ENCODE peak calls at places on chromosome 20, in five cellular contexts. A is cerebellar nuclear complex; D is iris pigment epithelial cell; N is frontal cortex; E is activated CD4-positive, CD25-positive, alpha-beta regulatory T cell treated with anti-CD3 and anti-CD28 coated beads, Interleukin-2, amount 50 U/mL, for 72 hours. H is an unnamed sample.

GRCh38 chr20:34562643-34563042 is 4.1 kb downstream of the MAP1LC3A start:
- DNase-seq in A (no peak), D (no peak), N (no peak), E (no peak), H (peak; percentile 15)

GRCh38 chr20:33348136-33348937 is 53.0 kb downstream of the CDK5RAP1 start:
- DNase-seq in A (no peak), D (no peak), N (no peak), E (no peak), H (no peak)

GRCh38 chr20:5691918-5692618 is 58.1 kb upstream of the SHLD1 start:
- DNase-seq in A (no peak), D (no peak), N (no peak), E (no peak), H (peak; percentile 39)

GRCh38 chr20:20564279-20564678 is 148.2 kb downstream of the RALGAPA2 start:
- DNase-seq in A (no peak), D (no peak), N (no peak), E (no peak), H (no peak)

GRCh38 chr20:6623989-6624388 is 143.5 kb upstream of the BMP2 start:
- DNase-seq in A (no peak), D (no peak), N (no peak), E (no peak), H (peak; percentile 27)

GRCh38 chr20:38057351-38057972 is 23.9 kb downstream of the RPRD1B start:
- DNase-seq in A (no peak), D (peak; percentile 56), N (peak; percentile 18), E (peak; percentile 80), H (peak; percentile 73)

GRCh38 chr20:35462351-35462750 is 7.0 kb downstream of the CEP250 start:
- DNase-seq in A (no peak), D (no peak), N (no peak), E (no peak), H (no peak)

GRCh38 chr20:59013959-59014608 is 5.1 kb upstream of the TUBB1 start:
- DNase-seq in A (no peak), D (peak; percentile 41), N (no peak), E (no peak), H (no peak)

GRCh38 chr20:19259182-19259591 is 46.7 kb downstream of the SLC24A3 start:
- DNase-seq in A (no peak), D (no peak), N (no peak), E (no peak), H (no peak)

GRCh38 chr20:18721716-18722115 is 91.9 kb upstream of the SCP2D1 start:
- DNase-seq in A (no peak), D (no peak), N (no peak), E (no peak), H (no peak)

GRCh38 chr20:44104807-44105517 is 82.0 kb downstream of the JPH2 start:
- DNase-seq in A (no peak), D (peak; percentile 91), N (no peak), E (no peak), H (no peak)

GRCh38 chr20:44027686-44028340 is 113.2 kb downstream of the TOX2 start:
- DNase-seq in A (no peak), D (no peak), N (no peak), E (no peak), H (no peak)

GRCh38 chr20:51129201-51129671 is 106.3 kb upstream of the KCNG1 start:
- DNase-seq in A (no peak), D (no peak), N (no peak), E (no peak), H (no peak)

GRCh38 chr20:904146-904545 is 12.0 kb downstream of the ANGPT4 start:
- DNase-seq in A (no peak), D (no peak), N (no peak), E (no peak), H (no peak)

H was measured in MM.1S.